ENCODE peak calls at places on chromosomes 3 and 15, in four cellular contexts. B, P, J and W are unnamed samples.

GRCh38 chr15:92451225-92451825 is 57.6 kb downstream of the ST8SIA2 start:
- DNase-seq in J (no peak), P (no peak), B (no peak), W (no peak)

GRCh38 chr3:48426401-48426909 is 3.4 kb downstream of the PLXNB1 start:
- DNase-seq in P (no peak), B (no peak), J (no peak), W (no peak)

GRCh38 chr15:25242166-25242879 is 196.5 kb downstream of the UBE3A start:
- DNase-seq in B (peak; percentile 48), J (peak; percentile 10), P (no peak), W (peak; percentile 6)

GRCh38 chr3:107846282-107846852 is 244.5 kb downstream of the CD47 start:
- DNase-seq in B (no peak), J (peak; percentile 67), P (peak; percentile 62), W (peak; percentile 73)

GRCh38 chr15:56524915-56525314 is 60.0 kb upstream of the MNS1 start:
- DNase-seq in J (no peak), P (no peak), B (no peak), W (no peak)

GRCh38 chr15:26866298-26867198 is at the start of gene GABRA5:
- DNase-seq in B (no peak), J (no peak), P (peak; percentile 67), W (no peak)

GRCh38 chr15:23570466-23570865 is 5.0 kb downstream of the MKRN3 start:
- DNase-seq in B (no peak), P (no peak), J (no peak), W (no peak)

GRCh38 chr3:184388164-184388935 is 8.5 kb downstream of the CHRD start:
- DNase-seq in J (no peak), B (no peak), P (no peak), W (no peak)

GRCh38 chr15:51205050-51205707 is 110.5 kb upstream of the TNFAIP8L3 start:
- DNase-seq in B (no peak), J (no peak), P (no peak), W (no peak)

GRCh38 chr3:63557912-63558311 is 94.6 kb upstream of the SNTN start:
- DNase-seq in B (no peak), J (no peak), P (no peak), W (no peak)

GRCh38 chr3:55426486-55426885 is 60.6 kb downstream of the WNT5A start:
- DNase-seq in B (no peak), P (no peak), J (no peak), W (no peak)

GRCh38 chr3:50627407-50628051 is 10.6 kb downstream of the MAPKAPK3 start:
- DNase-seq in P (peak; percentile 40), J (peak; percentile 98), B (no peak), W (no peak)

GRCh38 chr3:177195242-177195940 is 1.9 kb downstream of the TBL1XR1 start:
- DNase-seq in B (no peak), P (peak; percentile 23), J (peak; percentile 55), W (no peak)

GRCh38 chr3:161069441-161070251 is 35.5 kb downstream of the B3GALNT1 start:
- DNase-seq in J (peak; percentile 49), P (no peak), B (no peak), W (no peak)

GRCh38 chr3:189304465-189305341 is 132.9 kb downstream of the TPRG1 start:
- DNase-seq in P (peak; percentile 72), B (no peak), J (peak; percentile 34), W (no peak)

GRCh38 chr3:15630646-15631350 is 29.3 kb downstream of the BTD start:
- DNase-seq in J (no peak), P (peak; percentile 58), B (no peak), W (no peak)

GRCh38 chr3:189507856-189508255 is 123.3 kb upstream of the TP63 start:
- DNase-seq in P (no peak), J (no peak), B (no peak), W (no peak)

GRCh38 chr3:9412293-9412692 is 14.9 kb downstream of the SETD5 start:
- DNase-seq in B (no peak), J (no peak), P (no peak), W (no peak)

GRCh38 chr3:69343875-69344274 is 42.0 kb downstream of the FRMD4B start:
- DNase-seq in J (no peak), B (no peak), P (no peak), W (no peak)

GRCh38 chr3:44047796-44048195 is 193.9 kb upstream of the TOPAZ1 start:
- DNase-seq in P (no peak), J (no peak), B (no peak), W (no peak)

GRCh38 chr15:101652783-101653430 is 726 bp upstream of the TM2D3 start:
- DNase-seq in B (no peak), P (no peak), J (no peak), W (no peak)

GRCh38 chr3:177665122-177665808 is 468.0 kb upstream of the TBL1XR1 start:
- DNase-seq in B (no peak), J (no peak), P (no peak), W (no peak)

GRCh38 chr15:93005133-93005532 is 83.9 kb downstream of the RGMA start:
- DNase-seq in P (no peak), J (no peak), B (no peak), W (no peak)

GRCh38 chr15:33746203-33746602 is 222.1 kb upstream of the CHRM5 start:
- DNase-seq in B (no peak), J (no peak), P (no peak), W (no peak)

GRCh38 chr3:182370949-182371348 is 422.4 kb upstream of the ATP11B start:
- DNase-seq in P (no peak), J (no peak), B (no peak), W (no peak)

GRCh38 chr15:92097473-92098178 is 244.1 kb downstream of the SLCO3A1 start:
- DNase-seq in J (no peak), P (peak; percentile 72), B (no peak), W (no peak)

GRCh38 chr3:189049458-189050231 is 122.1 kb upstream of the TPRG1 start:
- DNase-seq in J (no peak), B (no peak), P (no peak), W (no peak)

GRCh38 chr3:98824256-98824655 is 61.1 kb downstream of the ST3GAL6 start:
- DNase-seq in B (no peak), J (no peak), P (no peak), W (no peak)

GRCh38 chr3:33439421-33440327 is 531 bp downstream of the UBP1 start:
- DNase-seq in P (peak; percentile 35), J (peak; percentile 57), B (peak; percentile 85), W (peak; percentile 20)

GRCh38 chr15:66110788-66111187 is 142.8 kb downstream of the MEGF11 start:
- DNase-seq in J (no peak), B (no peak), P (no peak), W (no peak)

GRCh38 chr3:116145613-116146012 is 299.7 kb downstream of the LSAMP start:
- DNase-seq in B (no peak), P (no peak), J (no peak), W (no peak)

GRCh38 chr3:108838411-108838810 is 15.8 kb downstream of the TRAT1 start:
- DNase-seq in B (no peak), P (no peak), J (no peak), W (no peak)

GRCh38 chr3:44561076-44561475 is 6.1 kb downstream of the ZKSCAN7 start:
- DNase-seq in J (no peak), P (no peak), B (no peak), W (no peak)

GRCh38 chr15:70265466-70265978 is 167.8 kb upstream of the TLE3 start:
- DNase-seq in J (no peak), B (no peak), P (no peak), W (no peak)

GRCh38 chr15:70265986-70266385 is 168.3 kb upstream of the TLE3 start:
- DNase-seq in P (no peak), B (no peak), J (no peak), W (no peak)

GRCh38 chr15:70267879-70268278 is 170.2 kb upstream of the TLE3 start:
- DNase-seq in P (no peak), B (no peak), J (peak; percentile 43), W (no peak)

GRCh38 chr15:70267306-70267705 is 169.6 kb upstream of the TLE3 start:
- DNase-seq in P (no peak), B (no peak), J (no peak), W (no peak)

DNA sequence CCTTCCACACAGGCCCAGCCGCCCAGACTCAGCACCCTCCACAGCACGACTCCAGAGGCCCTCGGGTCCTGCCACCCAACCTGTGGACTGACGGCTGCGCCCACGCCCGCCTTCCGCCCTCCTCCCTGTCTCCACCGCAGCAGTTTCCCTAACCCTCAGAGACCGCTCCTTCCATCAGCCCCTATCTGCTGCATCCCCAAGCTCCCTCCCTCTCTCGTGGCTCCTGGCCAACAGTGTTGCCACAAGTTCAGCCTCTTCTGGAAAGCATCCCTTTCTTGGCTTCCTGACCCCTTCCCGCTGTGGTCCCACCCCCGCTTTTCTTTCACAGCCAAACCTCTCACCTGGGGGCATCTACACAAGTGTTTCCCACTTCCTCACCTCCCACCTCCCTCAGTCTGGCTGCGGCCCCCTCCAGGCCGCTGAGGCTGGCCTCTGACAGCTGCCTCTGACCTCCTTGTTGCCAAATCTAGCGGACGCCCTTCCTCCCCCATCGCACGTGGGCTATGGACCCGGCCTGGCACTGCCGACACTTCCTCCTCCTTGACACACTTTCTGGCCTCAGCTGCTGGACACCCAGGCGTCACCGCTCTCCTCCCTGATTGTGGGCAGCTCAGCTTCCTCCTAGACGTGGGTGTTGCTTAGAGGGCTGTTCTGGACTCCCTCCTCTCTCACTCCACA is 168.8 kb upstream of the TLE3 start:
- DNase-seq in P (no peak), B (peak; percentile 84), J (peak; percentile 88), W (peak; percentile 80)
- TF ChIP-seq EP300 in P (no peak), B (no peak), J (no peak), W (peak; percentile 91)

GRCh38 chr3:41674449-41674848 is 287.5 kb downstream of the ULK4 start:
- DNase-seq in B (no peak), P (no peak), J (no peak), W (no peak)
- TF ChIP-seq EP300 in B (no peak), P (no peak), J (no peak), W (no peak)

GRCh38 chr3:194294199-194294887 is 56.8 kb downstream of the CPN2 start:
- DNase-seq in J (no peak), B (no peak), P (no peak), W (no peak)

GRCh38 chr3:194296832-194297666 is 54.1 kb downstream of the CPN2 start:
- DNase-seq in P (no peak), J (no peak), B (no peak), W (no peak)

GRCh38 chr3:194294888-194295214 is 56.3 kb downstream of the CPN2 start:
- DNase-seq in B (no peak), J (no peak), P (no peak), W (no peak)

GRCh38 chr3:194298331-194299227 is 52.5 kb downstream of the CPN2 start:
- DNase-seq in B (no peak), J (no peak), P (no peak), W (no peak)

DNA sequence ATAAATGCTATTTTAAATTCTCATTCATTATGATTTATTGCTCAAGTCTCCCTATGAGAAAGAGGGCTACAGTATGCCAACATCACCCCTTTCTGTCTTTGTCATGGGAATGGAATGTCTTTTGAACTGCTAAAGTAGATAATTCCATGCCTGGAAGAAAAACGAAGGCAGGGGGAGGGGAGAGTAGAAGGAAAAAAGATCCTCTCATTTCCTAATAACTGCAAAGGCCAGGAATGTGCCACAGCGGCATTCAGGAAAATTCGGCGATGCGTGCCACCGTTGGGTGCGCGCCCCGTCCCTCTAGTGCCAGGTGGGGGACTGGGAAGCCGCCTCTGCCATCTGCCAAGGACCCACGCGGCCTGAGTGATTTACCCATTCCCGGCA is 54.7 kb downstream of the CPN2 start:
- DNase-seq in B (no peak), P (peak; percentile 50), J (no peak), W (no peak)
- TF ChIP-seq EP300 in B (no peak), P (no peak), J (no peak), W (peak; percentile 56)

GRCh38 chr3:40877651-40878463 is 321.4 kb upstream of the CTNNB1 start:
- DNase-seq in B (peak; percentile 81), P (no peak), J (peak; percentile 64), W (peak; percentile 61)
- TF ChIP-seq EP300 in B (no peak), P (no peak), J (no peak), W (no peak)

GRCh38 chr3:23712656-23713559 is 92.8 kb upstream of the UBE2E1 start:
- DNase-seq in P (no peak), J (peak; percentile 68), B (no peak), W (peak; percentile 60)
- TF ChIP-seq EP300 in P (no peak), J (no peak), B (no peak), W (peak; percentile 53)